ENCODE peak calls at places on chromosomes 6 and 20, in six cellular contexts. A is hepatocyte, E is AG04450, Y is AG04449, X is GM23338, V is GM12864. C is an unnamed sample.

GRCh38 chr6:82909551-82909950 is 156.1 kb downstream of the UBE3D start:
- DNase-seq in A (no peak), E (no peak), Y (no peak), X (no peak), V (no peak), C (peak)

GRCh38 chr20:2795451-2795850 is 5.0 kb downstream of the CPXM1 start:
- DNase-seq in A (no peak), E (no peak), Y (no peak), X (no peak), V (no peak), C (no peak)

GRCh38 chr6:105941616-105942412 is 144.3 kb upstream of the PRDM1 start:
- DNase-seq in A (no peak), E (no peak), Y (peak), X (no peak), V (no peak), C (no peak)

GRCh38 chr6:4021862-4022715 is 56.8 kb downstream of the FAM217A start:
- DNase-seq in A (no peak), E (no peak), Y (no peak), X (no peak), V (no peak), C (peak)

GRCh38 chr6:142659661-142660060 is 285.3 kb downstream of the HIVEP2 start:
- DNase-seq in A (no peak), E (no peak), Y (no peak), X (no peak), V (no peak), C (no peak)

GRCh38 chr6:161393839-161394364 is 120.0 kb upstream of the AGPAT4 start:
- DNase-seq in A (peak), E (no peak), Y (no peak), X (peak), V (peak), C (peak)

GRCh38 chr6:133062702-133063319 is 178.3 kb upstream of the EYA4 start:
- DNase-seq in A (no peak), E (no peak), Y (no peak), X (no peak), V (no peak), C (no peak)

GRCh38 chr6:70686548-70687133 is 19.0 kb downstream of the SMAP1 start:
- DNase-seq in A (peak), E (no peak), Y (no peak), X (peak), V (peak), C (peak)

GRCh38 chr20:59605691-59606364 is 1.5 kb downstream of the PHACTR3 start:
- DNase-seq in A (no peak), E (no peak), Y (no peak), X (no peak), V (no peak), C (no peak)

GRCh38 chr6:34466242-34467185 is 638 bp downstream of the PACSIN1 start:
- DNase-seq in A (no peak), E (no peak), Y (no peak), X (no peak), V (no peak), C (no peak)

GRCh38 chr20:38252292-38253288 is 7.9 kb downstream of the KIAA1755 start:
- DNase-seq in A (peak), E (no peak), Y (no peak), X (peak), V (no peak), C (peak)

GRCh38 chr6:10014561-10014960 is 400.3 kb downstream of the TFAP2A start:
- DNase-seq in A (peak), E (peak), Y (no peak), X (no peak), V (no peak), C (no peak)

GRCh38 chr6:12208190-12208589 is 82.0 kb upstream of the EDN1 start:
- DNase-seq in A (no peak), E (no peak), Y (no peak), X (no peak), V (no peak), C (no peak)

GRCh38 chr6:156175971-156176421 is 601.2 kb upstream of the ARID1B start:
- DNase-seq in A (peak), E (no peak), Y (no peak), X (peak), V (no peak), C (no peak)

GRCh38 chr6:52143551-52143950 is 42.6 kb upstream of the IL17A start:
- DNase-seq in A (no peak), E (no peak), Y (no peak), X (no peak), V (no peak), C (no peak)

GRCh38 chr20:24756292-24757025 is 192.6 kb upstream of the CST7 start:
- DNase-seq in A (no peak), E (no peak), Y (no peak), X (no peak), V (no peak), C (no peak)

GRCh38 chr20:10639762-10640556 is 33.8 kb downstream of the JAG1 start:
- DNase-seq in A (no peak), E (no peak), Y (no peak), X (no peak), V (no peak), C (no peak)

GRCh38 chr6:70706491-70707123 is 38.9 kb downstream of the SMAP1 start:
- DNase-seq in A (peak), E (peak), Y (no peak), X (peak), V (no peak), C (peak)

GRCh38 chr6:52576392-52577021 is 353 bp downstream of the TRAM2 start:
- DNase-seq in A (peak), E (no peak), Y (no peak), X (peak), V (peak), C (peak)

GRCh38 chr6:149897015-149897697 is 757 bp downstream of the RAET1E start:
- DNase-seq in A (no peak), E (peak), Y (peak), X (no peak), V (no peak), C (peak)

GRCh38 chr6:118683881-118684872 is 32.8 kb upstream of the CEP85L start:
- DNase-seq in A (no peak), E (no peak), Y (no peak), X (no peak), V (no peak), C (no peak)

GRCh38 chr6:118672678-118673077 is 21.3 kb upstream of the CEP85L start:
- DNase-seq in A (no peak), E (no peak), Y (no peak), X (no peak), V (no peak), C (no peak)

GRCh38 chr20:61015602-61016001 is 236.5 kb upstream of the CDH4 start:
- DNase-seq in A (no peak), E (no peak), Y (no peak), X (no peak), V (no peak), C (no peak)

DNA sequence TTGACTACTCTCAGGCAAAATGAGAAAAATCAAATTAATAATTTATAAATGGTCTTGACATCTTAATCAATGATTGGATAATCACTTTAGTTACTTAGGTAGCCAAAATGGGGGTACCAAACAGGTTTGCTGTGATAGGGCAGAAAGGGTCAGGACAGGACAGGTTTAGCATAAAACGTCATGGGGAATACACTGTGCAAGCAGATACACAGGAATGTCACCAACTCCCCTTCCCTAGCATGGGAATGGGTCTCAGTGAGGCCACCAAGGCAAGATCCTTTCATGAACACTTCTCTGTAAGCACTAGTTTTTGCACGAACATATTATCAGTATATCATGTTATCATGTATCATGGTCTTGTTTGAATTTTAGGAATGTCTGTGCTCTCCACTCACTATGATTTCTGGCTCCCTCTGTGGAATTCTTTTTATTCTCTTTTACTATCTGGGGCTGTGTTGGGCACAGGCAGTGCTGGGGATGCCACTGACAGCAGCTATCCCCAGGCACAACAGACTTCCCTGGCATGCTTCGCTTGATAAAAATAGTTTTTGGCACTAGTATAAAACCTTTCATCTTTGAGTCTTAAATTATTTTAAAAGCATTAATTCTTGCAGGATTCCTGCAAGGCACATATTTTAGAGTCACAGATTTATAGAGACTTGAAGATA is 18.3 kb downstream of the PTCHD4 start:
- DNase-seq in A (no peak), E (no peak), Y (no peak), X (no peak), V (no peak), C (peak)
- H3K4me3 ChIP-seq in A (no peak), E (no peak), Y (no peak), X (no peak), V (no peak), C (no peak)

GRCh38 chr6:24879351-24879750 is 56.4 kb downstream of the RIPOR2 start:
- DNase-seq in A (no peak), E (no peak), Y (no peak), X (no peak), V (no peak), C (no peak)

GRCh38 chr6:24887520-24887919 is 48.2 kb downstream of the RIPOR2 start:
- DNase-seq in A (no peak), E (no peak), Y (no peak), X (no peak), V (no peak), C (no peak)

GRCh38 chr6:24883618-24884017 is 52.1 kb downstream of the RIPOR2 start:
- DNase-seq in A (no peak), E (peak), Y (peak), X (no peak), V (peak), C (no peak)

GRCh38 chr6:24882835-24883555 is 52.8 kb downstream of the RIPOR2 start:
- DNase-seq in A (no peak), E (no peak), Y (no peak), X (no peak), V (no peak), C (no peak)

GRCh38 chr6:24882295-24882694 is 53.5 kb downstream of the RIPOR2 start:
- DNase-seq in A (no peak), E (peak), Y (no peak), X (no peak), V (no peak), C (no peak)
- TF ChIP-seq CTCF in A (no peak), E (peak), Y (no peak), X (no peak), V (no peak), C (no peak)

GRCh38 chr20:48126227-48126740 is 341.0 kb upstream of the SULF2 start:
- DNase-seq in A (peak), E (no peak), Y (no peak), X (no peak), V (no peak), C (no peak)
- H3K4me3 ChIP-seq in A (no peak), E (no peak), Y (no peak), X (no peak), V (no peak), C (no peak)

GRCh38 chr20:9349256-9349655 is 165.1 kb upstream of the LAMP5 start:
- DNase-seq in A (no peak), E (no peak), Y (no peak), X (no peak), V (no peak), C (no peak)

GRCh38 chr20:9353916-9354276 is 160.5 kb upstream of the LAMP5 start:
- DNase-seq in A (peak), E (no peak), Y (no peak), X (no peak), V (no peak), C (peak)

GRCh38 chr20:9352740-9353139 is 161.7 kb upstream of the LAMP5 start:
- DNase-seq in A (no peak), E (no peak), Y (no peak), X (no peak), V (no peak), C (no peak)

GRCh38 chr20:9354579-9354978 is 159.8 kb upstream of the LAMP5 start:
- DNase-seq in A (no peak), E (no peak), Y (no peak), X (no peak), V (no peak), C (no peak)

DNA sequence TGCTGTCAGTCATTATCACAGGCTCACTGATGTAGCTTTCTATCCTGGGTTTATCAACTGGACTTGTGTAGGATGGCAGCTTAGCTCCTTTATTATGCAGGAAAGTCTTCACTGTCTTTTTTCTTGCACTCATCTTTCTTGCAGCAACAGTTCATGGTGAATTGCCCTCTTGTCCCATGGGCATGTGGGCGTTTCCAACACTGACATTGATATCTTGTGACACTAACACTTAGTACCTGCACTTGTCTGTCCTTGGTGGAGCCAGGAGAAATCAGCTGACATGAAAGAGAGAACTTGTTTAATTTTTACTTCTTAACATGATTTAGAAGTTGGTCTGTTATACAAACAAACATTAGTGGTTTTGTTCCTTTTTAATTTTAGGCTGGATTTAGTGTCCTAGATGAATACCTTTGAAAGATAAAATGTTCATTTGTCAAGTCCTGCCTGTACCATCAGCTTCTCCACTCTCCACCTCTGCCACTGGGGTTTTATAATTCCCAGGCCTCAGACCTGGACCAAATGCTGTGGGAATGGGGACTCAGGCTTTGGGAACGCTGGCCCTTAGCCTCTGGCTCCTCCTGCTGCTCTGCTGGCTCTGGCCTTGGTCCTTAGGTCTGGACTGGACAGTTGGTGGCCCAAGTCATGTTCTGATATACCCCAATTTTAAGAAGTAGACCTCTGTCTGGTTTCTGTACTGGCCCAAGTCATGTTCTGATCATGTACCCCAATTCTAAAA is 161.0 kb upstream of the LAMP5 start:
- DNase-seq in A (peak), E (no peak), Y (no peak), X (no peak), V (no peak), C (no peak)
- TF ChIP-seq CTCF in A (peak), E (no peak), Y (no peak), X (peak), V (no peak), C (no peak)

GRCh38 chr6:43634702-43635303 is 837 bp upstream of the MAD2L1BP start:
- DNase-seq in A (no peak), E (no peak), Y (no peak), X (no peak), V (no peak), C (no peak)
- H3K4me3 ChIP-seq in A (no peak), E (no peak), Y (no peak), X (peak), V (no peak), C (no peak)

GRCh38 chr6:131250121-131250520 is 114.9 kb downstream of the AKAP7 start:
- DNase-seq in A (peak), E (peak), Y (no peak), X (peak), V (peak), C (peak)
- TF ChIP-seq CTCF in A (peak), E (peak), Y (no peak), X (no peak), V (no peak), C (peak)

GRCh38 chr6:170346649-170347048 is 40.1 kb downstream of the FAM120B start:
- DNase-seq in A (no peak), E (no peak), Y (no peak), X (no peak), V (no peak), C (no peak)

GRCh38 chr6:170344631-170345576 is 38.3 kb downstream of the FAM120B start:
- DNase-seq in A (no peak), E (no peak), Y (peak), X (no peak), V (no peak), C (peak)

GRCh38 chr6:170347975-170348374 is 41.4 kb downstream of the FAM120B start:
- DNase-seq in A (no peak), E (no peak), Y (no peak), X (no peak), V (no peak), C (no peak)

GRCh38 chr6:170345662-170346061 is 39.1 kb downstream of the FAM120B start:
- DNase-seq in A (no peak), E (no peak), Y (no peak), X (no peak), V (no peak), C (no peak)

GRCh38 chr6:170347091-170347490 is 40.5 kb downstream of the FAM120B start:
- DNase-seq in A (no peak), E (no peak), Y (no peak), X (no peak), V (no peak), C (no peak)
- H3K4me3 ChIP-seq in A (no peak), E (no peak), Y (no peak), X (no peak), V (no peak), C (no peak)

GRCh38 chr20:40970218-40970617 is 58.4 kb upstream of the TOP1 start:
- DNase-seq in A (no peak), E (no peak), Y (no peak), X (peak), V (no peak), C (no peak)
- TF ChIP-seq CTCF in A (no peak), E (peak), Y (no peak), X (peak), V (no peak), C (no peak)